ENCODE peak calls at places on chromosomes 1 and 21, in eight cellular contexts. One of them, this sample, is unnamed.

GRCh38 chr1:7410156-7410555 is 360.9 kb upstream of the VAMP3 start:
- DNase-seq in Right ventricle myocardium superior: no peak
- DNase-seq in renal cortical epithelial cell: no peak
- DNase-seq in NCI-H524: no peak
- DNase-seq in activated CD8-positive, alpha-beta memory T cell treated with anti-CD3 and anti-CD28 coated beads, Interleukin-2, amount 50 U/mL, for 48 hours: peak; percentile 20
- DNase-seq in PC-3: no peak
- DNase-seq in Kasumi-1: no peak
- DNase-seq in stimulated activated CD4-positive, alpha-beta T cell treated with anti-CD3 and anti-CD28 coated beads, Interleukin-2, amount 100 ng/mL, for 48 hours: no peak
- DNase-seq in this sample: no peak

GRCh38 chr1:9590201-9590600 is 1.5 kb downstream of the TMEM201 start:
- DNase-seq in PC-3: no peak
- DNase-seq in NCI-H524: no peak
- DNase-seq in Right ventricle myocardium superior: peak; percentile 37
- DNase-seq in activated CD8-positive, alpha-beta memory T cell treated with anti-CD3 and anti-CD28 coated beads, Interleukin-2, amount 50 U/mL, for 48 hours: no peak
- DNase-seq in stimulated activated CD4-positive, alpha-beta T cell treated with anti-CD3 and anti-CD28 coated beads, Interleukin-2, amount 100 ng/mL, for 48 hours: no peak
- DNase-seq in Kasumi-1: no peak
- DNase-seq in renal cortical epithelial cell: no peak
- DNase-seq in this sample: no peak

GRCh38 chr1:169250022-169250421 is 117.6 kb downstream of the NME7 start:
- DNase-seq in PC-3: no peak
- DNase-seq in Right ventricle myocardium superior: no peak
- DNase-seq in Kasumi-1: no peak
- DNase-seq in stimulated activated CD4-positive, alpha-beta T cell treated with anti-CD3 and anti-CD28 coated beads, Interleukin-2, amount 100 ng/mL, for 48 hours: no peak
- DNase-seq in activated CD8-positive, alpha-beta memory T cell treated with anti-CD3 and anti-CD28 coated beads, Interleukin-2, amount 50 U/mL, for 48 hours: no peak
- DNase-seq in renal cortical epithelial cell: peak; percentile 23
- DNase-seq in NCI-H524: no peak
- DNase-seq in this sample: no peak

GRCh38 chr21:45544449-45545235 is 2.4 kb upstream of the SLC19A1 start:
- DNase-seq in renal cortical epithelial cell: no peak
- DNase-seq in stimulated activated CD4-positive, alpha-beta T cell treated with anti-CD3 and anti-CD28 coated beads, Interleukin-2, amount 100 ng/mL, for 48 hours: no peak
- DNase-seq in PC-3: no peak
- DNase-seq in Kasumi-1: no peak
- DNase-seq in Right ventricle myocardium superior: no peak
- DNase-seq in activated CD8-positive, alpha-beta memory T cell treated with anti-CD3 and anti-CD28 coated beads, Interleukin-2, amount 50 U/mL, for 48 hours: peak; percentile 50
- DNase-seq in NCI-H524: no peak
- DNase-seq in this sample: peak; percentile 8

GRCh38 chr1:50929376-50929958 is 30.6 kb downstream of the FAF1 start:
- DNase-seq in Right ventricle myocardium superior: no peak
- DNase-seq in activated CD8-positive, alpha-beta memory T cell treated with anti-CD3 and anti-CD28 coated beads, Interleukin-2, amount 50 U/mL, for 48 hours: no peak
- DNase-seq in stimulated activated CD4-positive, alpha-beta T cell treated with anti-CD3 and anti-CD28 coated beads, Interleukin-2, amount 100 ng/mL, for 48 hours: no peak
- DNase-seq in NCI-H524: no peak
- DNase-seq in renal cortical epithelial cell: peak; percentile 71
- DNase-seq in PC-3: peak; percentile 64
- DNase-seq in Kasumi-1: peak; percentile 65
- DNase-seq in this sample: no peak

GRCh38 chr1:72915581-72915980 is 633.2 kb upstream of the NEGR1 start:
- DNase-seq in NCI-H524: no peak
- DNase-seq in renal cortical epithelial cell: peak; percentile 7
- DNase-seq in activated CD8-positive, alpha-beta memory T cell treated with anti-CD3 and anti-CD28 coated beads, Interleukin-2, amount 50 U/mL, for 48 hours: no peak
- DNase-seq in Kasumi-1: no peak
- DNase-seq in PC-3: no peak
- DNase-seq in Right ventricle myocardium superior: no peak
- DNase-seq in stimulated activated CD4-positive, alpha-beta T cell treated with anti-CD3 and anti-CD28 coated beads, Interleukin-2, amount 100 ng/mL, for 48 hours: no peak
- DNase-seq in this sample: no peak

GRCh38 chr1:92444351-92444750 is 42.4 kb downstream of the GFI1 start:
- DNase-seq in renal cortical epithelial cell: no peak
- DNase-seq in Right ventricle myocardium superior: no peak
- DNase-seq in NCI-H524: no peak
- DNase-seq in activated CD8-positive, alpha-beta memory T cell treated with anti-CD3 and anti-CD28 coated beads, Interleukin-2, amount 50 U/mL, for 48 hours: no peak
- DNase-seq in PC-3: peak; percentile 17
- DNase-seq in stimulated activated CD4-positive, alpha-beta T cell treated with anti-CD3 and anti-CD28 coated beads, Interleukin-2, amount 100 ng/mL, for 48 hours: no peak
- DNase-seq in Kasumi-1: no peak
- DNase-seq in this sample: no peak

GRCh38 chr21:45949928-45950739 is 31.4 kb upstream of the COL6A1 start:
- DNase-seq in PC-3: no peak
- DNase-seq in renal cortical epithelial cell: no peak
- DNase-seq in Right ventricle myocardium superior: peak; percentile 50
- DNase-seq in NCI-H524: no peak
- DNase-seq in Kasumi-1: no peak
- DNase-seq in stimulated activated CD4-positive, alpha-beta T cell treated with anti-CD3 and anti-CD28 coated beads, Interleukin-2, amount 100 ng/mL, for 48 hours: no peak
- DNase-seq in activated CD8-positive, alpha-beta memory T cell treated with anti-CD3 and anti-CD28 coated beads, Interleukin-2, amount 50 U/mL, for 48 hours: no peak
- DNase-seq in this sample: no peak

GRCh38 chr1:181117648-181118449 is 29.3 kb downstream of the IER5 start:
- DNase-seq in renal cortical epithelial cell: peak; percentile 90
- DNase-seq in NCI-H524: no peak
- DNase-seq in Kasumi-1: no peak
- DNase-seq in PC-3: peak; percentile 95
- DNase-seq in activated CD8-positive, alpha-beta memory T cell treated with anti-CD3 and anti-CD28 coated beads, Interleukin-2, amount 50 U/mL, for 48 hours: no peak
- DNase-seq in stimulated activated CD4-positive, alpha-beta T cell treated with anti-CD3 and anti-CD28 coated beads, Interleukin-2, amount 100 ng/mL, for 48 hours: no peak
- DNase-seq in Right ventricle myocardium superior: no peak
- DNase-seq in this sample: no peak

GRCh38 chr1:21534674-21535378 is 25.6 kb downstream of the ALPL start:
- DNase-seq in PC-3: peak; percentile 73
- DNase-seq in Right ventricle myocardium superior: no peak
- DNase-seq in renal cortical epithelial cell: peak; percentile 69
- DNase-seq in activated CD8-positive, alpha-beta memory T cell treated with anti-CD3 and anti-CD28 coated beads, Interleukin-2, amount 50 U/mL, for 48 hours: no peak
- DNase-seq in stimulated activated CD4-positive, alpha-beta T cell treated with anti-CD3 and anti-CD28 coated beads, Interleukin-2, amount 100 ng/mL, for 48 hours: no peak
- DNase-seq in Kasumi-1: peak; percentile 87
- DNase-seq in NCI-H524: no peak
- DNase-seq in this sample: peak; percentile 61

GRCh38 chr1:154404511-154404931 is 622 bp upstream of the IL6R start:
- DNase-seq in activated CD8-positive, alpha-beta memory T cell treated with anti-CD3 and anti-CD28 coated beads, Interleukin-2, amount 50 U/mL, for 48 hours: no peak
- DNase-seq in stimulated activated CD4-positive, alpha-beta T cell treated with anti-CD3 and anti-CD28 coated beads, Interleukin-2, amount 100 ng/mL, for 48 hours: no peak
- DNase-seq in Right ventricle myocardium superior: no peak
- DNase-seq in renal cortical epithelial cell: no peak
- DNase-seq in PC-3: no peak
- DNase-seq in Kasumi-1: peak; percentile 19
- DNase-seq in NCI-H524: no peak
- DNase-seq in this sample: no peak

GRCh38 chr1:53715478-53715877 is 23.5 kb downstream of the GLIS1 start:
- DNase-seq in activated CD8-positive, alpha-beta memory T cell treated with anti-CD3 and anti-CD28 coated beads, Interleukin-2, amount 50 U/mL, for 48 hours: no peak
- DNase-seq in PC-3: peak; percentile 31
- DNase-seq in Kasumi-1: peak; percentile 12
- DNase-seq in Right ventricle myocardium superior: no peak
- DNase-seq in renal cortical epithelial cell: no peak
- DNase-seq in stimulated activated CD4-positive, alpha-beta T cell treated with anti-CD3 and anti-CD28 coated beads, Interleukin-2, amount 100 ng/mL, for 48 hours: no peak
- DNase-seq in NCI-H524: no peak
- DNase-seq in this sample: peak; percentile 70

GRCh38 chr1:62508187-62508758 is 71.4 kb downstream of the USP1 start:
- DNase-seq in renal cortical epithelial cell: peak; percentile 58
- DNase-seq in NCI-H524: no peak
- DNase-seq in stimulated activated CD4-positive, alpha-beta T cell treated with anti-CD3 and anti-CD28 coated beads, Interleukin-2, amount 100 ng/mL, for 48 hours: no peak
- DNase-seq in PC-3: peak; percentile 53
- DNase-seq in activated CD8-positive, alpha-beta memory T cell treated with anti-CD3 and anti-CD28 coated beads, Interleukin-2, amount 50 U/mL, for 48 hours: no peak
- DNase-seq in Kasumi-1: peak; percentile 62
- DNase-seq in Right ventricle myocardium superior: no peak
- DNase-seq in this sample: peak; percentile 9

GRCh38 chr1:53653200-53653575 is 85.8 kb downstream of the GLIS1 start:
- DNase-seq in stimulated activated CD4-positive, alpha-beta T cell treated with anti-CD3 and anti-CD28 coated beads, Interleukin-2, amount 100 ng/mL, for 48 hours: no peak
- DNase-seq in renal cortical epithelial cell: no peak
- DNase-seq in Kasumi-1: no peak
- DNase-seq in Right ventricle myocardium superior: no peak
- DNase-seq in PC-3: no peak
- DNase-seq in activated CD8-positive, alpha-beta memory T cell treated with anti-CD3 and anti-CD28 coated beads, Interleukin-2, amount 50 U/mL, for 48 hours: no peak
- DNase-seq in NCI-H524: no peak
- DNase-seq in this sample: no peak

GRCh38 chr1:150925080-150925479 is 1.1 kb upstream of the SETDB1 start:
- DNase-seq in NCI-H524: no peak
- DNase-seq in renal cortical epithelial cell: no peak
- DNase-seq in stimulated activated CD4-positive, alpha-beta T cell treated with anti-CD3 and anti-CD28 coated beads, Interleukin-2, amount 100 ng/mL, for 48 hours: no peak
- DNase-seq in PC-3: peak; percentile 15
- DNase-seq in Kasumi-1: no peak
- DNase-seq in Right ventricle myocardium superior: no peak
- DNase-seq in activated CD8-positive, alpha-beta memory T cell treated with anti-CD3 and anti-CD28 coated beads, Interleukin-2, amount 50 U/mL, for 48 hours: no peak
- DNase-seq in this sample: no peak

GRCh38 chr1:53278294-53278693 is 40.0 kb upstream of the MAGOH start:
- DNase-seq in NCI-H524: no peak
- DNase-seq in stimulated activated CD4-positive, alpha-beta T cell treated with anti-CD3 and anti-CD28 coated beads, Interleukin-2, amount 100 ng/mL, for 48 hours: peak; percentile 70
- DNase-seq in Right ventricle myocardium superior: peak; percentile 68
- DNase-seq in Kasumi-1: peak; percentile 52
- DNase-seq in renal cortical epithelial cell: no peak
- DNase-seq in PC-3: peak; percentile 58
- DNase-seq in activated CD8-positive, alpha-beta memory T cell treated with anti-CD3 and anti-CD28 coated beads, Interleukin-2, amount 50 U/mL, for 48 hours: peak; percentile 86
- DNase-seq in this sample: peak; percentile 64

GRCh38 chr1:50936321-50936720 is 23.7 kb downstream of the FAF1 start:
- DNase-seq in NCI-H524: no peak
- DNase-seq in activated CD8-positive, alpha-beta memory T cell treated with anti-CD3 and anti-CD28 coated beads, Interleukin-2, amount 50 U/mL, for 48 hours: no peak
- DNase-seq in stimulated activated CD4-positive, alpha-beta T cell treated with anti-CD3 and anti-CD28 coated beads, Interleukin-2, amount 100 ng/mL, for 48 hours: no peak
- DNase-seq in Right ventricle myocardium superior: no peak
- DNase-seq in PC-3: no peak
- DNase-seq in renal cortical epithelial cell: no peak
- DNase-seq in Kasumi-1: no peak
- DNase-seq in this sample: no peak

GRCh38 chr1:6724517-6725141 is 23.0 kb upstream of the DNAJC11 start:
- DNase-seq in NCI-H524: no peak
- DNase-seq in renal cortical epithelial cell: peak; percentile 79
- DNase-seq in stimulated activated CD4-positive, alpha-beta T cell treated with anti-CD3 and anti-CD28 coated beads, Interleukin-2, amount 100 ng/mL, for 48 hours: no peak
- DNase-seq in Kasumi-1: no peak
- DNase-seq in Right ventricle myocardium superior: no peak
- DNase-seq in activated CD8-positive, alpha-beta memory T cell treated with anti-CD3 and anti-CD28 coated beads, Interleukin-2, amount 50 U/mL, for 48 hours: no peak
- DNase-seq in PC-3: peak; percentile 73
- DNase-seq in this sample: no peak

GRCh38 chr1:29858646-29859045 is 622.3 kb downstream of the PTPRU start:
- DNase-seq in renal cortical epithelial cell: no peak
- DNase-seq in stimulated activated CD4-positive, alpha-beta T cell treated with anti-CD3 and anti-CD28 coated beads, Interleukin-2, amount 100 ng/mL, for 48 hours: no peak
- DNase-seq in PC-3: no peak
- DNase-seq in activated CD8-positive, alpha-beta memory T cell treated with anti-CD3 and anti-CD28 coated beads, Interleukin-2, amount 50 U/mL, for 48 hours: no peak
- DNase-seq in NCI-H524: no peak
- DNase-seq in Right ventricle myocardium superior: no peak
- DNase-seq in Kasumi-1: no peak
- DNase-seq in this sample: no peak

GRCh38 chr21:44907225-44907965 is 13.3 kb downstream of the ITGB2 start:
- DNase-seq in PC-3: no peak
- DNase-seq in stimulated activated CD4-positive, alpha-beta T cell treated with anti-CD3 and anti-CD28 coated beads, Interleukin-2, amount 100 ng/mL, for 48 hours: no peak
- DNase-seq in renal cortical epithelial cell: no peak
- DNase-seq in NCI-H524: no peak
- DNase-seq in Right ventricle myocardium superior: no peak
- DNase-seq in activated CD8-positive, alpha-beta memory T cell treated with anti-CD3 and anti-CD28 coated beads, Interleukin-2, amount 50 U/mL, for 48 hours: no peak
- DNase-seq in Kasumi-1: no peak
- DNase-seq in this sample: no peak

GRCh38 chr1:227234998-227235405 is 83.3 kb downstream of the CDC42BPA start:
- DNase-seq in stimulated activated CD4-positive, alpha-beta T cell treated with anti-CD3 and anti-CD28 coated beads, Interleukin-2, amount 100 ng/mL, for 48 hours: no peak
- DNase-seq in Right ventricle myocardium superior: no peak
- DNase-seq in PC-3: peak; percentile 95
- DNase-seq in renal cortical epithelial cell: peak; percentile 82
- DNase-seq in activated CD8-positive, alpha-beta memory T cell treated with anti-CD3 and anti-CD28 coated beads, Interleukin-2, amount 50 U/mL, for 48 hours: no peak
- DNase-seq in Kasumi-1: peak; percentile 68
- DNase-seq in NCI-H524: peak; percentile 67
- DNase-seq in this sample: peak; percentile 42

GRCh38 chr21:29434081-29434480 is 135.4 kb downstream of the BACH1 start:
- DNase-seq in PC-3: no peak
- DNase-seq in activated CD8-positive, alpha-beta memory T cell treated with anti-CD3 and anti-CD28 coated beads, Interleukin-2, amount 50 U/mL, for 48 hours: no peak
- DNase-seq in NCI-H524: no peak
- DNase-seq in stimulated activated CD4-positive, alpha-beta T cell treated with anti-CD3 and anti-CD28 coated beads, Interleukin-2, amount 100 ng/mL, for 48 hours: no peak
- DNase-seq in Right ventricle myocardium superior: no peak
- DNase-seq in Kasumi-1: no peak
- DNase-seq in renal cortical epithelial cell: no peak
- DNase-seq in this sample: no peak

GRCh38 chr1:115332813-115333608 is 5.0 kb downstream of the NGF start:
- DNase-seq in renal cortical epithelial cell: peak; percentile 93
- DNase-seq in activated CD8-positive, alpha-beta memory T cell treated with anti-CD3 and anti-CD28 coated beads, Interleukin-2, amount 50 U/mL, for 48 hours: no peak
- DNase-seq in Right ventricle myocardium superior: no peak
- DNase-seq in PC-3: no peak
- DNase-seq in Kasumi-1: no peak
- DNase-seq in NCI-H524: no peak
- DNase-seq in stimulated activated CD4-positive, alpha-beta T cell treated with anti-CD3 and anti-CD28 coated beads, Interleukin-2, amount 100 ng/mL, for 48 hours: no peak
- DNase-seq in this sample: no peak

GRCh38 chr21:37153935-37154350 is 80.9 kb downstream of the TTC3 start:
- DNase-seq in Right ventricle myocardium superior: no peak
- DNase-seq in renal cortical epithelial cell: peak; percentile 7
- DNase-seq in stimulated activated CD4-positive, alpha-beta T cell treated with anti-CD3 and anti-CD28 coated beads, Interleukin-2, amount 100 ng/mL, for 48 hours: no peak
- DNase-seq in PC-3: peak; percentile 57
- DNase-seq in Kasumi-1: no peak
- DNase-seq in activated CD8-positive, alpha-beta memory T cell treated with anti-CD3 and anti-CD28 coated beads, Interleukin-2, amount 50 U/mL, for 48 hours: no peak
- DNase-seq in NCI-H524: no peak
- DNase-seq in this sample: peak; percentile 81

GRCh38 chr1:84540759-84541158 is 33.5 kb downstream of the CTBS start:
- DNase-seq in stimulated activated CD4-positive, alpha-beta T cell treated with anti-CD3 and anti-CD28 coated beads, Interleukin-2, amount 100 ng/mL, for 48 hours: no peak
- DNase-seq in PC-3: peak; percentile 6
- DNase-seq in renal cortical epithelial cell: peak; percentile 31
- DNase-seq in activated CD8-positive, alpha-beta memory T cell treated with anti-CD3 and anti-CD28 coated beads, Interleukin-2, amount 50 U/mL, for 48 hours: no peak
- DNase-seq in NCI-H524: no peak
- DNase-seq in Right ventricle myocardium superior: no peak
- DNase-seq in Kasumi-1: no peak
- DNase-seq in this sample: no peak

GRCh38 chr1:150564051-150564991 is 15.1 kb downstream of the MCL1 start:
- DNase-seq in Right ventricle myocardium superior: no peak
- DNase-seq in activated CD8-positive, alpha-beta memory T cell treated with anti-CD3 and anti-CD28 coated beads, Interleukin-2, amount 50 U/mL, for 48 hours: no peak
- DNase-seq in Kasumi-1: no peak
- DNase-seq in NCI-H524: no peak
- DNase-seq in stimulated activated CD4-positive, alpha-beta T cell treated with anti-CD3 and anti-CD28 coated beads, Interleukin-2, amount 100 ng/mL, for 48 hours: no peak
- DNase-seq in renal cortical epithelial cell: no peak
- DNase-seq in PC-3: no peak
- DNase-seq in this sample: no peak

GRCh38 chr21:39484711-39485264 is 33.0 kb downstream of the SH3BGR start:
- DNase-seq in Right ventricle myocardium superior: no peak
- DNase-seq in NCI-H524: no peak
- DNase-seq in activated CD8-positive, alpha-beta memory T cell treated with anti-CD3 and anti-CD28 coated beads, Interleukin-2, amount 50 U/mL, for 48 hours: no peak
- DNase-seq in PC-3: no peak
- DNase-seq in stimulated activated CD4-positive, alpha-beta T cell treated with anti-CD3 and anti-CD28 coated beads, Interleukin-2, amount 100 ng/mL, for 48 hours: no peak
- DNase-seq in Kasumi-1: no peak
- DNase-seq in renal cortical epithelial cell: no peak
- DNase-seq in this sample: no peak

GRCh38 chr1:107523061-107523460 is 382.2 kb downstream of the NTNG1 start:
- DNase-seq in NCI-H524: no peak
- DNase-seq in activated CD8-positive, alpha-beta memory T cell treated with anti-CD3 and anti-CD28 coated beads, Interleukin-2, amount 50 U/mL, for 48 hours: no peak
- DNase-seq in stimulated activated CD4-positive, alpha-beta T cell treated with anti-CD3 and anti-CD28 coated beads, Interleukin-2, amount 100 ng/mL, for 48 hours: no peak
- DNase-seq in Kasumi-1: no peak
- DNase-seq in Right ventricle myocardium superior: no peak
- DNase-seq in PC-3: no peak
- DNase-seq in renal cortical epithelial cell: no peak
- DNase-seq in this sample: no peak

GRCh38 chr1:179184403-179184802 is 45.1 kb downstream of the ABL2 start:
- DNase-seq in NCI-H524: no peak
- DNase-seq in PC-3: no peak
- DNase-seq in stimulated activated CD4-positive, alpha-beta T cell treated with anti-CD3 and anti-CD28 coated beads, Interleukin-2, amount 100 ng/mL, for 48 hours: no peak
- DNase-seq in renal cortical epithelial cell: no peak
- DNase-seq in Right ventricle myocardium superior: no peak
- DNase-seq in activated CD8-positive, alpha-beta memory T cell treated with anti-CD3 and anti-CD28 coated beads, Interleukin-2, amount 50 U/mL, for 48 hours: no peak
- DNase-seq in Kasumi-1: no peak
- DNase-seq in this sample: no peak

GRCh38 chr1:48776400-48777218 is at the start of gene BEND5:
- DNase-seq in Kasumi-1: no peak
- DNase-seq in PC-3: peak; percentile 18
- DNase-seq in stimulated activated CD4-positive, alpha-beta T cell treated with anti-CD3 and anti-CD28 coated beads, Interleukin-2, amount 100 ng/mL, for 48 hours: peak; percentile 31
- DNase-seq in Right ventricle myocardium superior: peak; percentile 72
- DNase-seq in activated CD8-positive, alpha-beta memory T cell treated with anti-CD3 and anti-CD28 coated beads, Interleukin-2, amount 50 U/mL, for 48 hours: peak; percentile 79
- DNase-seq in NCI-H524: peak; percentile 82
- DNase-seq in renal cortical epithelial cell: no peak
- DNase-seq in this sample: peak; percentile 76

GRCh38 chr1:230570724-230571390 is 71.4 kb upstream of the COG2 start:
- DNase-seq in renal cortical epithelial cell: peak; percentile 47
- DNase-seq in stimulated activated CD4-positive, alpha-beta T cell treated with anti-CD3 and anti-CD28 coated beads, Interleukin-2, amount 100 ng/mL, for 48 hours: no peak
- DNase-seq in Kasumi-1: no peak
- DNase-seq in activated CD8-positive, alpha-beta memory T cell treated with anti-CD3 and anti-CD28 coated beads, Interleukin-2, amount 50 U/mL, for 48 hours: no peak
- DNase-seq in PC-3: no peak
- DNase-seq in NCI-H524: no peak
- DNase-seq in Right ventricle myocardium superior: no peak
- DNase-seq in this sample: no peak

GRCh38 chr1:88727205-88727604 is 43.1 kb downstream of the PKN2 start:
- DNase-seq in Right ventricle myocardium superior: no peak
- DNase-seq in stimulated activated CD4-positive, alpha-beta T cell treated with anti-CD3 and anti-CD28 coated beads, Interleukin-2, amount 100 ng/mL, for 48 hours: no peak
- DNase-seq in activated CD8-positive, alpha-beta memory T cell treated with anti-CD3 and anti-CD28 coated beads, Interleukin-2, amount 50 U/mL, for 48 hours: no peak
- DNase-seq in NCI-H524: no peak
- DNase-seq in PC-3: no peak
- DNase-seq in Kasumi-1: no peak
- DNase-seq in renal cortical epithelial cell: no peak
- DNase-seq in this sample: no peak

GRCh38 chr21:33036430-33037162 is 10.9 kb downstream of the OLIG2 start:
- DNase-seq in NCI-H524: no peak
- DNase-seq in stimulated activated CD4-positive, alpha-beta T cell treated with anti-CD3 and anti-CD28 coated beads, Interleukin-2, amount 100 ng/mL, for 48 hours: no peak
- DNase-seq in Right ventricle myocardium superior: peak; percentile 65
- DNase-seq in activated CD8-positive, alpha-beta memory T cell treated with anti-CD3 and anti-CD28 coated beads, Interleukin-2, amount 50 U/mL, for 48 hours: no peak
- DNase-seq in renal cortical epithelial cell: no peak
- DNase-seq in Kasumi-1: peak; percentile 91
- DNase-seq in PC-3: peak; percentile 57
- DNase-seq in this sample: no peak

GRCh38 chr1:38029081-38029681 is 16.6 kb downstream of the UTP11 start:
- DNase-seq in Right ventricle myocardium superior: no peak
- DNase-seq in renal cortical epithelial cell: no peak
- DNase-seq in stimulated activated CD4-positive, alpha-beta T cell treated with anti-CD3 and anti-CD28 coated beads, Interleukin-2, amount 100 ng/mL, for 48 hours: no peak
- DNase-seq in PC-3: no peak
- DNase-seq in Kasumi-1: no peak
- DNase-seq in activated CD8-positive, alpha-beta memory T cell treated with anti-CD3 and anti-CD28 coated beads, Interleukin-2, amount 50 U/mL, for 48 hours: no peak
- DNase-seq in NCI-H524: peak; percentile 74
- DNase-seq in this sample: peak; percentile 65